ENCODE peak calls at places on chromosomes 7 and 10, in four cellular contexts. U is keratinocyte, S is upper lobe of right lung, I is neuronal stem cell. H is an unnamed sample.

GRCh38 chr7:11831727-11832495 is at the start of gene THSD7A:
- DNase-seq in S (peak; percentile 81), I (peak; percentile 63), U (no peak), H (peak; percentile 1)

GRCh38 chr7:106683941-106684340 is 23.0 kb upstream of the CCDC71L start:
- DNase-seq in I (no peak), S (no peak), U (no peak), H (no peak)

GRCh38 chr10:98267069-98267893 is 713 bp downstream of the LOXL4 start:
- DNase-seq in U (no peak), S (no peak), I (no peak), H (no peak)

GRCh38 chr7:18693401-18693800 is 197.9 kb downstream of the HDAC9 start:
- DNase-seq in S (no peak), I (no peak), U (peak; percentile 5), H (no peak)

GRCh38 chr10:79483299-79483698 is 29.0 kb upstream of the EIF5AL1 start:
- DNase-seq in U (no peak), S (no peak), I (no peak), H (no peak)

GRCh38 chr7:5469375-5470166 is 45.9 kb upstream of the TNRC18 start:
- DNase-seq in S (no peak), I (no peak), U (no peak), H (no peak)

GRCh38 chr10:88150338-88150737 is 286.9 kb downstream of the PTEN start:
- DNase-seq in I (no peak), S (no peak), U (no peak), H (no peak)

GRCh38 chr7:742791-743190 is 15.7 kb upstream of the PRKAR1B start:
- DNase-seq in S (peak; percentile 30), U (no peak), I (no peak), H (no peak)

GRCh38 chr10:71587941-71588573 is 131.5 kb downstream of the C10orf105 start:
- DNase-seq in U (no peak), I (no peak), S (no peak), H (no peak)

GRCh38 chr7:79778786-79779382 is 325.4 kb upstream of the MAGI2 start:
- DNase-seq in U (no peak), S (no peak), I (no peak), H (no peak)

GRCh38 chr10:26215923-26216576 is 524 bp upstream of the GAD2 start:
- DNase-seq in I (peak; percentile 62), U (no peak), S (peak; percentile 69), H (peak; percentile 14)

GRCh38 chr7:42071372-42072261 is 165.4 kb downstream of the GLI3 start:
- DNase-seq in U (peak; percentile 32), I (no peak), S (no peak), H (no peak)

GRCh38 chr10:13499150-13499549 is 29.7 kb downstream of the BEND7 start:
- DNase-seq in U (no peak), S (no peak), I (no peak), H (no peak)

GRCh38 chr10:47366731-47367460 is 17.2 kb downstream of the ZNF488 start:
- DNase-seq in S (peak; percentile 51), U (no peak), I (no peak), H (no peak)

GRCh38 chr7:351681-352480 is 61.9 kb downstream of the FOXL3 start:
- DNase-seq in U (no peak), I (no peak), S (no peak), H (peak; percentile 24)

GRCh38 chr10:71923138-71923692 is 41.0 kb upstream of the CHST3 start:
- DNase-seq in S (no peak), U (no peak), I (no peak), H (no peak)

GRCh38 chr7:16795624-16796023 is 9.2 kb downstream of the AGR2 start:
- DNase-seq in I (no peak), U (no peak), S (no peak), H (no peak)

GRCh38 chr10:480928-481551 is 208.4 kb downstream of the DIP2C start:
- DNase-seq in S (peak; percentile 47), U (no peak), I (no peak), H (no peak)

GRCh38 chr10:21860718-21861117 is 142.8 kb downstream of the DNAJC1 start:
- DNase-seq in I (no peak), U (no peak), S (no peak), H (no peak)

GRCh38 chr7:139059905-139060304 is 24.1 kb upstream of the ZC3HAV1L start:
- DNase-seq in I (no peak), S (no peak), U (no peak), H (no peak)

GRCh38 chr7:93890464-93891068 is at the start of gene TFPI2:
- DNase-seq in I (peak; percentile 49), U (no peak), S (peak; percentile 65), H (no peak)

GRCh38 chr10:122078965-122079401 is 90.0 kb downstream of the TACC2 start:
- DNase-seq in U (no peak), I (no peak), S (no peak), H (no peak)

GRCh38 chr10:43373461-43373860 is 2.0 kb downstream of the FXYD4 start:
- DNase-seq in I (no peak), S (no peak), U (no peak), H (no peak)

GRCh38 chr7:156928406-156928747 is 21.1 kb upstream of the NOM1 start:
- DNase-seq in U (no peak), I (no peak), S (no peak), H (no peak)

GRCh38 chr7:83684928-83685327 is 36.0 kb upstream of the SEMA3E start:
- DNase-seq in U (no peak), S (no peak), I (no peak), H (no peak)

GRCh38 chr7:46058424-46058823 is 137.4 kb upstream of the IGFBP3 start:
- DNase-seq in I (no peak), U (no peak), S (no peak), H (no peak)

GRCh38 chr7:118352854-118353453 is 128.4 kb downstream of the ANKRD7 start:
- DNase-seq in I (peak; percentile 8), S (no peak), U (no peak), H (no peak)

GRCh38 chr10:4459531-4459930 is 366.5 kb upstream of the AKR1E2 start:
- DNase-seq in U (no peak), I (no peak), S (no peak), H (no peak)

GRCh38 chr10:56181607-56182006 is 179.5 kb downstream of the ZWINT start:
- DNase-seq in U (no peak), I (no peak), S (no peak), H (no peak)

GRCh38 chr7:33351709-33352108 is 222.3 kb downstream of the BBS9 start:
- DNase-seq in I (no peak), U (no peak), S (no peak), H (no peak)
- H3K27ac ChIP-seq in I (no peak overlapping the region), U (no peak overlapping the region), S (no peak overlapping the region), H (no peak overlapping the region)

GRCh38 chr10:11959966-11960365 is 82.6 kb downstream of the UPF2 start:
- DNase-seq in I (no peak), S (no peak), U (no peak), H (no peak)
- H3K27ac ChIP-seq in I (no peak overlapping the region), S (no peak overlapping the region), U (no peak overlapping the region), H (no peak overlapping the region)

GRCh38 chr10:6300106-6300783 is 97.5 kb downstream of the PFKFB3 start:
- DNase-seq in U (no peak), I (no peak), S (no peak), H (no peak)

GRCh38 chr10:6301482-6302083 is 98.9 kb downstream of the PFKFB3 start:
- DNase-seq in U (no peak), I (no peak), S (no peak), H (no peak)

GRCh38 chr10:6299743-6300105 is 97.0 kb downstream of the PFKFB3 start:
- DNase-seq in S (no peak), I (no peak), U (no peak), H (no peak)

GRCh38 chr10:6299234-6299633 is 96.5 kb downstream of the PFKFB3 start:
- DNase-seq in I (no peak), S (no peak), U (peak; percentile 89), H (no peak)

GRCh38 chr10:6300784-6301180 is 98.0 kb downstream of the PFKFB3 start:
- DNase-seq in U (no peak), S (no peak), I (no peak), H (no peak)
- H3K27ac ChIP-seq in U (no peak overlapping the region), S (no peak overlapping the region), I (no peak overlapping the region), H (peak overlapping the region; percentile 58)

GRCh38 chr7:55515569-55516279 is 56.6 kb downstream of the VOPP1 start:
- DNase-seq in I (no peak), S (no peak), U (no peak), H (no peak)

GRCh38 chr7:55517936-55518689 is 54.2 kb downstream of the VOPP1 start:
- DNase-seq in I (no peak), U (no peak), S (no peak), H (no peak)

GRCh38 chr7:55518836-55519235 is 53.5 kb downstream of the VOPP1 start:
- DNase-seq in I (no peak), U (no peak), S (no peak), H (no peak)

GRCh38 chr7:55516399-55516798 is 55.9 kb downstream of the VOPP1 start:
- DNase-seq in S (no peak), I (no peak), U (no peak), H (no peak)

DNA sequence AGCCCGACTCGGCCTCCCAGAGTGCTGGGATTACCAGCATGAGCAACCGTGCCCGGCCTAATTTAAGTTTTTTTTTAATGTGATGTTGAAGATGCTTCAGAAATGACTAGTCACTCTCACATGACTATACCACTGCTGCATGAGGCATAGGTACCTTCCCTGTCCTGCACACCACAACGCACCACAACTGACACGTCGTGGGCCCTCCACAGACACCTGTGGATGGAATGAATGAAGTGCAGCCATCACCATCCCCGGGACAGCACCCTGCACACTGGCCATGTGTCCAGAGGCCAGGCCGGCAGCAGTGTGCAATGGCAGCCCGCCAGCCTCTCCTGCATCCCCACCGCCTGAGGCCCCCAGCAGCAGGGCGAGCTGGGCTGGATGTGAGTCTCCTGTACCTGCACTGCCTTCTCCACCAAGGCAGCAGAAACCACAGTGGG is 55.1 kb downstream of the VOPP1 start:
- DNase-seq in U (no peak), I (no peak), S (no peak), H (no peak)
- H3K27ac ChIP-seq in U (no peak overlapping the region), I (no peak overlapping the region), S (no peak overlapping the region), H (no peak overlapping the region)